ENCODE peak calls at places on chromosomes 2 and 18, in six cellular contexts. One of them, this sample, is unnamed.

GRCh38 chr18:49584431-49584830 is 22.6 kb downstream of the LIPG start:
- DNase-seq in transverse colon: no peak
- DNase-seq in suprapubic skin: no peak
- DNase-seq in A549: no peak
- DNase-seq in stomach: no peak
- DNase-seq in ovary: no peak
- DNase-seq in this sample: no peak

GRCh38 chr2:38462121-38462634 is 85.1 kb upstream of the ATL2 start:
- DNase-seq in transverse colon: peak; percentile 62
- DNase-seq in suprapubic skin: no peak
- DNase-seq in A549: peak; percentile 64
- DNase-seq in stomach: peak; percentile 35
- DNase-seq in ovary: no peak
- DNase-seq in this sample: no peak

GRCh38 chr2:45932278-45932975 is 281.0 kb downstream of the PRKCE start:
- DNase-seq in transverse colon: no peak
- DNase-seq in suprapubic skin: no peak
- DNase-seq in A549: no peak
- DNase-seq in stomach: no peak
- DNase-seq in ovary: no peak
- DNase-seq in this sample: no peak

GRCh38 chr2:111100765-111101162 is 19.9 kb upstream of the BCL2L11 start:
- DNase-seq in transverse colon: no peak
- DNase-seq in suprapubic skin: no peak
- DNase-seq in A549: no peak
- DNase-seq in stomach: no peak
- DNase-seq in ovary: no peak
- DNase-seq in this sample: no peak

GRCh38 chr2:28620371-28620793 is 124.5 kb downstream of the PLB1 start:
- DNase-seq in transverse colon: no peak
- DNase-seq in suprapubic skin: no peak
- DNase-seq in A549: no peak
- DNase-seq in stomach: no peak
- DNase-seq in ovary: peak; percentile 37
- DNase-seq in this sample: no peak

GRCh38 chr2:195658541-195658890 is 1.5 kb downstream of the SLC39A10 start:
- DNase-seq in transverse colon: no peak
- DNase-seq in suprapubic skin: no peak
- DNase-seq in A549: peak; percentile 51
- DNase-seq in stomach: no peak
- DNase-seq in ovary: no peak
- DNase-seq in this sample: no peak

GRCh38 chr2:219968685-219969345 is 341.4 kb downstream of the SLC4A3 start:
- DNase-seq in transverse colon: no peak
- DNase-seq in suprapubic skin: no peak
- DNase-seq in A549: peak; percentile 54
- DNase-seq in stomach: no peak
- DNase-seq in ovary: no peak
- DNase-seq in this sample: no peak

GRCh38 chr2:183215917-183216316 is 91.7 kb downstream of the NUP35 start:
- DNase-seq in transverse colon: no peak
- DNase-seq in suprapubic skin: no peak
- DNase-seq in A549: no peak
- DNase-seq in stomach: no peak
- DNase-seq in ovary: no peak
- DNase-seq in this sample: no peak

GRCh38 chr18:10476430-10476829 is 22.0 kb downstream of the APCDD1 start:
- DNase-seq in transverse colon: no peak
- DNase-seq in suprapubic skin: no peak
- DNase-seq in A549: no peak
- DNase-seq in stomach: no peak
- DNase-seq in ovary: no peak
- DNase-seq in this sample: no peak

GRCh38 chr2:48306409-48307284 is 223.3 kb upstream of the STON1 start:
- DNase-seq in transverse colon: no peak
- DNase-seq in suprapubic skin: no peak
- DNase-seq in A549: no peak
- DNase-seq in stomach: no peak
- DNase-seq in ovary: no peak
- DNase-seq in this sample: no peak

GRCh38 chr2:106267997-106268396 is 73.9 kb upstream of the UXS1 start:
- DNase-seq in transverse colon: no peak
- DNase-seq in suprapubic skin: no peak
- DNase-seq in A549: no peak
- DNase-seq in stomach: no peak
- DNase-seq in ovary: no peak
- DNase-seq in this sample: no peak

GRCh38 chr2:189466656-189467055 is 25.4 kb downstream of the WDR75 start:
- DNase-seq in transverse colon: no peak
- DNase-seq in suprapubic skin: no peak
- DNase-seq in A549: peak; percentile 9
- DNase-seq in stomach: no peak
- DNase-seq in ovary: no peak
- DNase-seq in this sample: no peak

GRCh38 chr2:84776011-84776410 is 104.9 kb downstream of the TRABD2A start:
- DNase-seq in transverse colon: no peak
- DNase-seq in suprapubic skin: no peak
- DNase-seq in A549: no peak
- DNase-seq in stomach: no peak
- DNase-seq in ovary: no peak
- DNase-seq in this sample: no peak

GRCh38 chr2:216661639-216662375 is 28.6 kb downstream of the IGFBP2 start:
- DNase-seq in transverse colon: no peak
- DNase-seq in suprapubic skin: no peak
- DNase-seq in A549: no peak
- DNase-seq in stomach: no peak
- DNase-seq in ovary: no peak
- DNase-seq in this sample: no peak

GRCh38 chr2:236161531-236161930 is 6.7 kb downstream of the GBX2 start:
- DNase-seq in transverse colon: no peak
- DNase-seq in suprapubic skin: no peak
- DNase-seq in A549: no peak
- DNase-seq in stomach: no peak
- DNase-seq in ovary: no peak
- DNase-seq in this sample: no peak

GRCh38 chr2:186569906-186570305 is 19.9 kb upstream of the ITGAV start:
- DNase-seq in transverse colon: no peak
- DNase-seq in suprapubic skin: no peak
- DNase-seq in A549: no peak
- DNase-seq in stomach: no peak
- DNase-seq in ovary: no peak
- DNase-seq in this sample: no peak

GRCh38 chr2:10433264-10433947 is 14.7 kb downstream of the ODC1 start:
- DNase-seq in transverse colon: no peak
- DNase-seq in suprapubic skin: no peak
- DNase-seq in A549: no peak
- DNase-seq in stomach: no peak
- DNase-seq in ovary: no peak
- DNase-seq in this sample: no peak

GRCh38 chr2:10436711-10437110 is 11.4 kb downstream of the ODC1 start:
- DNase-seq in transverse colon: no peak
- DNase-seq in suprapubic skin: no peak
- DNase-seq in A549: no peak
- DNase-seq in stomach: no peak
- DNase-seq in ovary: no peak
- DNase-seq in this sample: no peak

GRCh38 chr2:10433948-10434884 is 13.9 kb downstream of the ODC1 start:
- DNase-seq in transverse colon: no peak
- DNase-seq in suprapubic skin: no peak
- DNase-seq in A549: no peak
- DNase-seq in stomach: no peak
- DNase-seq in ovary: no peak
- DNase-seq in this sample: no peak

GRCh38 chr2:10435427-10436204 is 12.5 kb downstream of the ODC1 start:
- DNase-seq in transverse colon: no peak
- DNase-seq in suprapubic skin: no peak
- DNase-seq in A549: no peak
- DNase-seq in stomach: no peak
- DNase-seq in ovary: no peak
- DNase-seq in this sample: no peak

DNA sequence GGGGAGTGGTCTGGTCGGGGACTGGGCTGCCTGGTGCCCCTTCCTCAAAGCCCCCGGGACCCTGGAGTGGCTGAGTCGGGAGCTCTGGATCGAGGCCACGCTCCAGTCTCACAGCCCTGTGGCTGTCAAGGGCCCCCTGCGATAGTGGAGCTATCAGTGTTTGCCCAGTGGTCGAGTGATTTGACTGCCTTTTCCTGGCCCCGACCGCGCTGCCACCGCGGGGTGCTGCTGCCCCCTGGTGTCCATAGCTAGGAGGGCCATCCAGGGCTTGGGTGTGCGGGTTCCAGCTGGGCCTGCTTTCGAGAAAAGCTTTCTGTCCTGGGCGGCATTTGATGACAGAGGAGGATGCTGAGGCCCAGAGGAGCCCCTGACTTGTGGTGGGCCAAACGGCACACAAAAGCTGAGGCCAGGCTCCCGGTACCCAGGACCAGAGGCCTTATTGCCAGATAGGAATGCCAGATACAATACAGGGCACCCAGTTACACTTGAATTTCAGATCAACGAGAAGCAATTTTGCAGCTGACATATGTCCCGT is 13.2 kb downstream of the ODC1 start:
- DNase-seq in transverse colon: peak; percentile 81
- DNase-seq in suprapubic skin: no peak
- DNase-seq in A549: peak; percentile 91
- DNase-seq in stomach: peak; percentile 79
- DNase-seq in ovary: peak; percentile 86
- DNase-seq in this sample: peak; percentile 50
- TF ChIP-seq EP300 in transverse colon: no peak
- TF ChIP-seq EP300 in suprapubic skin: no peak
- TF ChIP-seq EP300 in A549: no peak
- TF ChIP-seq EP300 in stomach: no peak
- TF ChIP-seq EP300 in ovary: no peak
- TF ChIP-seq EP300 in this sample: no peak

GRCh38 chr2:240458900-240459391 is 23.5 kb downstream of the GPC1 start:
- DNase-seq in transverse colon: no peak
- DNase-seq in suprapubic skin: peak; percentile 61
- DNase-seq in A549: no peak
- DNase-seq in stomach: no peak
- DNase-seq in ovary: peak; percentile 41
- DNase-seq in this sample: no peak

GRCh38 chr2:240456607-240457222 is 21.3 kb downstream of the GPC1 start:
- DNase-seq in transverse colon: no peak
- DNase-seq in suprapubic skin: no peak
- DNase-seq in A549: no peak
- DNase-seq in stomach: no peak
- DNase-seq in ovary: peak; percentile 55
- DNase-seq in this sample: no peak

GRCh38 chr2:240459401-240460242 is 24.2 kb downstream of the GPC1 start:
- DNase-seq in transverse colon: no peak
- DNase-seq in suprapubic skin: peak; percentile 60
- DNase-seq in A549: no peak
- DNase-seq in stomach: no peak
- DNase-seq in ovary: peak; percentile 34
- DNase-seq in this sample: no peak

GRCh38 chr2:240457223-240458043 is 22.0 kb downstream of the GPC1 start:
- DNase-seq in transverse colon: no peak
- DNase-seq in suprapubic skin: no peak
- DNase-seq in A549: no peak
- DNase-seq in stomach: no peak
- DNase-seq in ovary: peak; percentile 41
- DNase-seq in this sample: no peak

DNA sequence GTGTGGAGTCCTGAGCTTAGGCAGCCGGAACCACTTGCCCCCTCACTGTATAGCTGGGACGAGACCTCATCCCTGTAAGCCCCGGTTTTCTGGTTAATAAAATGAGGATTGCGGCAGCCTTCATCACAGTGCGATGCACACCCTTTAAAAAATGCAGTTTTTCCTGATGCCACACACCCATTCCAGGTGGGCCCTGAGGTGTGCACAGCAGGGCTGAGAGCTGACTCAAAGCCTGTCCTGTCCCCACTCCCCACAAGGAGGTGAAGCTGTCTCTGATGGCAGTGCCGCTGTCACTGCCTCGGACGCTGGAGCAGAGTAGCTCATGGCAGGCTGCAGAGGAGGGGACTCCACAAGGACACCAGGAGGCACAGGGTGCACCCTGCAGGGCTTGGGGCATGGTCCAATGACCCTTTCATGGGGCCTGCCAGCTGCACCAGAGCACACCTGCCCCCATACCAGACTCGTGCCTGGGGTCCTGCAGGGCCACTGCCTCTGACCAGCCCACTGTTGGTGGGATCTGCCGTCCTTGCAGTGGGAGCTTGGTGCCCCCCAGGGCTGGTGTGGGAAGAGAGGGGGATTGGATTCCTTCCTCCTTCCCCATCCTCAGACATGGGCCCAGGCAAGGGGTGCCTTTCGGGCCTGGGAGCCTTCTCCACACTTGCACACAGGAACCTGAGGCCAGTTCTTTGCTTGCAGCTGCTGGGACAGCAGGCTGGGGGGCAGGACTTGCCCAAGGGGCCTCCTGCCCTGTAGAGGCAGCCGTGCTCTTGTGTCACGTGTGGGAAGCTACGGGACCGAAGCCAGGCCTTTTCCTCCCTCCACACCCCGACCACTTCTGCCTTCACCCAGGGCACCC is 22.8 kb downstream of the GPC1 start:
- DNase-seq in transverse colon: no peak
- DNase-seq in suprapubic skin: peak; percentile 53
- DNase-seq in A549: no peak
- DNase-seq in stomach: no peak
- DNase-seq in ovary: peak; percentile 34
- DNase-seq in this sample: no peak
- H3K4me3 ChIP-seq in transverse colon: no peak overlapping the region
- H3K4me3 ChIP-seq in suprapubic skin: no peak overlapping the region
- H3K4me3 ChIP-seq in A549: no peak overlapping the region
- H3K4me3 ChIP-seq in stomach: no peak overlapping the region
- H3K4me3 ChIP-seq in ovary: no peak overlapping the region
- H3K4me3 ChIP-seq in this sample: no peak overlapping the region

DNA sequence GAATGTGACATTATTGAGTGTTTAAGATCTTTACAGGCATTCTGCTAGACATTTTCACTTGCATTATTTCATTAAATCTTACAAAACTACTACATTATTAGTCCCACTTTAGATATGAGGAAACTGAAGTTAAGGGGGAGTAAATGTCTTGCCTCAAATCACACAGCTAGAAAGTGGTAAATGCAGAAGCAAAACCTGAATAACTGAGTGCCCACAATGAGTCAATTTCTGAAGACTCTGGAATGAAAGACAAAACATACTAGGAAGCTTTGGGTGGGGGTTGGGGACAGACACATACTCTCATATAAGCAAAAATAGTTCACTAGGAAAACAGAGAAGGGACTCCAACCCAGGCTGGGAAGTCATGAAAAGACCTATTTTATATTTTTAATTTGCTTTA is 214.4 kb upstream of the LRATD1 start:
- DNase-seq in transverse colon: no peak
- DNase-seq in suprapubic skin: no peak
- DNase-seq in A549: no peak
- DNase-seq in stomach: no peak
- DNase-seq in ovary: no peak
- DNase-seq in this sample: no peak
- TF ChIP-seq EP300 in transverse colon: no peak
- TF ChIP-seq EP300 in suprapubic skin: no peak
- TF ChIP-seq EP300 in A549: no peak
- TF ChIP-seq EP300 in stomach: no peak
- TF ChIP-seq EP300 in ovary: no peak
- TF ChIP-seq EP300 in this sample: no peak

DNA sequence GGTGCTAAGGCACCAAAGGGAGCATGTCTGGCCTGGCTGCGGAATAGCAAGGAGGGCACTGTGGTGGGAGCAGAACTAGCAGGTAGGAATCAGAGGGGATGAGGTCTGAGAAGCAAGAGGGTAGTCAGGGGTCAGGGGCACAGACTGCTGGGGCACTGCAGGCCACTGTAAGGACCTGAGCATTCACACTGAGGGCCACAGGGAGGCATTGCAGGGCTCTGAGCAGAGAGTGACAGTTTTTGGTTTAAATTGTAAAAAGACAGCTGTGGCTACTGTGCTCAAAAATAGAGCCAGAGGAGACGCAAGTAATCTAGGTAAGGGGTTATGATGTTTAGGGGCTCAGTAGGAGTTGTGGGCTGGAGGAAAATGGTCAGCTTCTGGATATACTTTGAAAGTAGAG is 41.5 kb downstream of the ARHGAP25 start:
- DNase-seq in transverse colon: no peak
- DNase-seq in suprapubic skin: no peak
- DNase-seq in A549: no peak
- DNase-seq in stomach: no peak
- DNase-seq in ovary: no peak
- DNase-seq in this sample: no peak
- H3K4me3 ChIP-seq in transverse colon: no peak overlapping the region
- H3K4me3 ChIP-seq in suprapubic skin: peak overlapping the region; percentile 6
- H3K4me3 ChIP-seq in A549: no peak overlapping the region
- H3K4me3 ChIP-seq in stomach: no peak overlapping the region
- H3K4me3 ChIP-seq in ovary: no peak overlapping the region
- H3K4me3 ChIP-seq in this sample: no peak overlapping the region

This sample was measured in tibial nerve.